ENCODE peak calls at places on chromosomes 16 and 17, in eight cellular contexts. I is non-pigmented ciliary epithelial cell; N is neuronal stem cell; O is CD4-positive, alpha-beta memory T cell; V is caudate nucleus; X is iPS-NIHi11; P is heart left ventricle; J is C1 segment of cervical spinal cord. Z is an unnamed sample.

GRCh38 chr16:26672206-26672605 is 394.5 kb upstream of the C16orf82 start:
- DNase-seq in X (no peak), N (no peak), I (no peak), J (no peak), P (no peak), O (no peak), V (peak), Z (no peak)

GRCh38 chr17:28747046-28747691 is 3.4 kb downstream of the TRAF4 start:
- DNase-seq in N (no peak), V (peak), O (no peak), I (no peak), J (peak), X (no peak), P (no peak), Z (peak)

GRCh38 chr16:10743227-10743609 is 424 bp upstream of the NUBP1 start:
- DNase-seq in X (no peak), P (no peak), V (no peak), I (no peak), N (no peak), O (no peak), J (no peak), Z (no peak)

GRCh38 chr16:87570938-87571867 is 31.1 kb upstream of the JPH3 start:
- DNase-seq in X (peak), J (peak), N (no peak), P (no peak), I (no peak), V (no peak), O (no peak), Z (peak)

GRCh38 chr17:62700964-62701705 is 73.7 kb downstream of the MRC2 start:
- DNase-seq in O (no peak), I (no peak), J (no peak), N (no peak), V (no peak), X (no peak), P (peak), Z (no peak)

GRCh38 chr17:80501739-80502577 is 25.6 kb upstream of the NPTX1 start:
- DNase-seq in N (no peak), P (no peak), I (no peak), V (peak), J (no peak), O (no peak), X (no peak), Z (no peak)

GRCh38 chr16:85286066-85286712 is 173.9 kb upstream of the CIBAR2 start:
- DNase-seq in O (no peak), X (no peak), V (peak), J (peak), N (no peak), P (no peak), I (no peak), Z (peak)

GRCh38 chr16:26605872-26606271 is 460.9 kb upstream of the C16orf82 start:
- DNase-seq in I (no peak), O (no peak), X (no peak), P (no peak), N (no peak), V (no peak), J (no peak), Z (no peak)

GRCh38 chr16:79580465-79581200 is 19.9 kb downstream of the MAF start:
- DNase-seq in J (no peak), V (no peak), O (no peak), P (no peak), X (no peak), I (no peak), N (no peak), Z (no peak)

GRCh38 chr17:71724339-71724738 is 396.5 kb upstream of the SOX9 start:
- DNase-seq in P (no peak), N (no peak), I (no peak), J (no peak), X (no peak), O (no peak), V (no peak), Z (no peak)

GRCh38 chr17:12994341-12995074 is 23.3 kb downstream of the ELAC2 start:
- DNase-seq in N (no peak), I (no peak), X (no peak), J (no peak), O (no peak), V (no peak), P (no peak), Z (no peak)

GRCh38 chr16:1612320-1613111 is at the start of gene CRAMP1:
- DNase-seq in X (no peak), V (peak), P (peak), I (no peak), N (peak), O (no peak), J (no peak), Z (peak)

GRCh38 chr16:11134722-11135121 is 121.3 kb downstream of the SOCS1 start:
- DNase-seq in P (no peak), I (no peak), X (no peak), O (no peak), N (no peak), V (no peak), J (no peak), Z (no peak)

GRCh38 chr17:35154486-35154885 is 6.9 kb downstream of the UNC45B start:
- DNase-seq in I (no peak), X (no peak), J (no peak), P (no peak), O (no peak), N (no peak), V (no peak), Z (no peak)

GRCh38 chr16:83138976-83139690 is 512.4 kb downstream of the CDH13 start:
- DNase-seq in N (no peak), P (no peak), X (no peak), O (no peak), J (no peak), I (no peak), V (peak), Z (no peak)

GRCh38 chr16:7839568-7839967 is 506.9 kb downstream of the RBFOX1 start:
- DNase-seq in V (no peak), P (no peak), I (no peak), J (no peak), O (no peak), X (no peak), N (peak), Z (no peak)

GRCh38 chr16:49756971-49757743 is 98.8 kb downstream of the ZNF423 start:
- DNase-seq in I (peak), X (no peak), N (no peak), P (no peak), O (no peak), V (no peak), J (no peak), Z (no peak)